ENCODE peak calls at places on chromosomes 2 and 18, in five cellular contexts. R is CD8-positive, alpha-beta memory T cell; E is vagina; H is stomach; N is endothelial cell of umbilical vein. T is an unnamed sample. For H3K4me1, the result is how much of the 10 kb centered on the place peaks cover.

GRCh38 chr18:3891245-3891644 is 441.3 kb downstream of the TGIF1 start:
- DNase-seq in R (no peak), E (no peak), H (no peak), N (no peak), T (no peak)

GRCh38 chr2:184596819-184597411 is 1.4 kb upstream of the ZNF804A start:
- DNase-seq in R (no peak), E (no peak), H (no peak), N (peak), T (no peak)

GRCh38 chr2:229714080-229714735 is at the start of gene DNER:
- DNase-seq in R (no peak), E (no peak), H (peak), N (no peak), T (peak)

GRCh38 chr2:28103611-28104010 is 213.1 kb downstream of the BABAM2 start:
- DNase-seq in R (no peak), E (no peak), H (no peak), N (no peak), T (no peak)

GRCh38 chr18:7737483-7737882 is 170.4 kb downstream of the PTPRM start:
- DNase-seq in R (no peak), E (no peak), H (peak), N (no peak), T (no peak)

GRCh38 chr18:12462242-12462641 is 54.5 kb downstream of the PRELID3A start:
- DNase-seq in R (no peak), E (no peak), H (no peak), N (no peak), T (no peak)

GRCh38 chr2:96100893-96101304 is 15.5 kb downstream of the ADRA2B start:
- DNase-seq in R (no peak), E (no peak), H (peak), N (no peak), T (no peak)

GRCh38 chr2:69958480-69958879 is 3.0 kb downstream of the ASPRV1 start:
- DNase-seq in R (no peak), E (no peak), H (peak), N (no peak), T (no peak)

GRCh38 chr2:191304939-191305875 is 60.0 kb downstream of the MYO1B start:
- DNase-seq in R (no peak), E (no peak), H (no peak), N (peak), T (no peak)

GRCh38 chr2:675051-675450 is 2.2 kb downstream of the TMEM18 start:
- DNase-seq in R (no peak), E (no peak), H (no peak), N (no peak), T (no peak)

GRCh38 chr2:122031544-122032263 is 276.3 kb downstream of the TSN start:
- DNase-seq in R (no peak), E (no peak), H (no peak), N (no peak), T (peak)

GRCh38 chr2:39216495-39217191 is 27.1 kb downstream of the CDKL4 start:
- DNase-seq in R (peak), E (no peak), H (peak), N (no peak), T (no peak)

GRCh38 chr2:25251032-25251460 is 82.7 kb upstream of the POMC start:
- DNase-seq in R (no peak), E (no peak), H (no peak), N (no peak), T (no peak)

DNA sequence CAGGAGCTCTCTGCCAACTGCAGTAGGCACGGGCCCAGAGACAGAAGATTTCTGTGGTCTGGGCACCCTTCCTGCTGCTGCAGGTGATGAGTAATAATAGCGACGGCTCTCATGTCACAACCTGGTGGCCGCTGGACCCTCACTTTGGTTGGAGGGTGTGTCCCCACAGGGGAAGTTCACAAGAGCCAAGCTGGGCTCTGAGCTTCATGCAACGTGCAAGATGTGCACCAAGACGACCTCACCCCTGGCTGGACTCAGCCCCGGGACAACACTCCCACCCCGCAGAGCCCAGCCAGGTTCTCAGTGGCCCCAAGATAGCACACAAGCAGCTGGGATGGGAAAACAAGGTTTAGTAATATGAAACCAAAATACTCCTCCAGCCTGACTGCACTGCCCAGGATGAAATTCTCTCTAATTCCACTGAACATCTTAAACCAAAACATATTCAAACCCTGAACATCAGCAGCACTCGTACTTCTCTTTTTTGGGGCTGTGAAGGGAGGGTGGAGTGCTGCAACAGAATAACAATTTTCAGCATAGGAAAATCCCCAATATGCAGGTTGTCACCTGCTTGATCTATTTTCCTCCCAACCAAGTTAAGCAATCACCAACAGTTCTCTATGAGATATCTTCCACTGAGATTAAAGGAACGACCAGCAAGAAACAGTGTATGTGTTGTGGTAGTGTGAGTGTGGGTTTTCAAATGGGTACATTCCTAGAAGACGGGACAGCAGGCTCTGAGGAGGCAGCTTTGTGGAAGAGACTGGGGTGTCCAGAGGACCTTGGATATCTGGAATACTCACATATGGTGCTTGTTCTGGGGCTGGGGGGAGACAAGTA is 26.5 kb downstream of the BCL2 start:
- DNase-seq in R (no peak), E (no peak), H (no peak), N (no peak), T (no peak)
- H3K4me1 ChIP-seq in R (half or more), E (under half), H (half or more), N (under half), T (under half)

GRCh38 chr2:201122276-201122675 is 6.3 kb downstream of the CFLAR start:
- DNase-seq in R (no peak), E (no peak), H (no peak), N (no peak), T (no peak)
- H3K4me1 ChIP-seq in R (half or more), E (half or more), H (half or more), N (half or more), T (under half)

GRCh38 chr2:177400337-177400923 is 7.9 kb downstream of the AGPS start:
- DNase-seq in R (no peak), E (no peak), H (no peak), N (no peak), T (no peak)
- H3K4me1 ChIP-seq in R (under half), E (under half), H (half or more), N (half or more), T (under half)

DNA sequence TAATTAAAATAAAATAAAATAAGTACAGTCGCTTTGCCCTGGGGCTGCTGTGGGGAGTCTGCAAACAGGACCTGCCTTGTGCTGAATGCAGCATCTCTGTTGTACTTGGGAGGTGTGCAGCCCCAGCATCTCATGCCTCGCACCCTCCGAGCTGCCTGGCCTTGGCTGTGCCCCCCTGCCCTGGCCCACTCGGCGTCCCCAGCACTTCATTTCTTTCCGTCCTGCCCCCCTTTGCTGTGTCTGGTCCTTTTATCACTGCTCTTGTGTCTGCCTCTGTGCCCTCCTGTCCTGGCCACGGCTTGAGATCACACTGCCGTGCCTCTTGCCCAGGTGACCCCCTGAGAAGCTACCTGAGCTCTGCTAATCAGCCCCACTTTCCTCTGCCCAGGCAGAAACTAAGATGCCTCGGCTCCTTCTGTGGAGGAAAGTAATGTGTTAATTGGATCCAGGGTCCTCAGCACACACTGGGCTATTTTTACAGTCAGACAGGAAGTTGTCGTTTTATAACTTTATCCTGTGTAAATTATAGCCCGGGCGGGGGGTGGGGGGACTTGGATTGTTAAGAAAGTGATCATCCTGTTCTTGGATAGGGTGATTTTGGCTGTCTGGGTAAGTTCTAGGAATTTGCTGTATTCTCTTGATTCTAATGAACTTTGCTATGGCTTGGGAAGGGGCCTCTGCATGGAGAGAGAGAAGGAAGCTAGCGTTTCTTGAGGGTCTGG is 69.4 kb downstream of the AGAP1 start:
- DNase-seq in R (no peak), E (no peak), H (no peak), N (peak), T (peak)
- H3K4me1 ChIP-seq in R (under half), E (under half), H (under half), N (under half), T (under half)

DNA sequence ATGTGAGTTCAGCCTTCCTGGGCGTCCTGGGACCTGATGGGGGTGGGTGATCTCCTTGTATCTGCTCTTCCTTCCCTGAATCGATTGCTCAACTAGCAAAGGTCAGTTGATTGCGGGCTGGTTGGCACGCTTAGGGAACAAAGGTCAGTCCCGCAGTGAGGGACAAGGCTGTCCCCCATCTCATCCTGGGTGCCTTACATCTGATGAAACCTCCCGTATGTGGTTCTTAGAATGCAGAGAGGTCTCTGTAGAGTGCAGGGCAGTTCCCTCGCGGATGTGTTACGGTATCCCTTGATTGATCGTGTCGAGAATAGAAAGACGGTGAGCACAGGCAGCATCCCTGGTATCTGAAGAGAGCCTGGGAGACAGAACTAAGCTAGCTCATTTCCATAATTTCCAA is 56.4 kb upstream of the RBM44 start:
- DNase-seq in R (no peak), E (no peak), H (no peak), N (no peak), T (no peak)
- H3K4me1 ChIP-seq in R (under half), E (half or more), H (half or more), N (under half), T (under half)

GRCh38 chr2:136051001-136051724 is 65.7 kb upstream of the DARS1 start:
- DNase-seq in R (no peak), E (no peak), H (no peak), N (no peak), T (no peak)
- H3K4me1 ChIP-seq in R (half or more), E (under half), H (under half), N (under half), T (under half)

DNA sequence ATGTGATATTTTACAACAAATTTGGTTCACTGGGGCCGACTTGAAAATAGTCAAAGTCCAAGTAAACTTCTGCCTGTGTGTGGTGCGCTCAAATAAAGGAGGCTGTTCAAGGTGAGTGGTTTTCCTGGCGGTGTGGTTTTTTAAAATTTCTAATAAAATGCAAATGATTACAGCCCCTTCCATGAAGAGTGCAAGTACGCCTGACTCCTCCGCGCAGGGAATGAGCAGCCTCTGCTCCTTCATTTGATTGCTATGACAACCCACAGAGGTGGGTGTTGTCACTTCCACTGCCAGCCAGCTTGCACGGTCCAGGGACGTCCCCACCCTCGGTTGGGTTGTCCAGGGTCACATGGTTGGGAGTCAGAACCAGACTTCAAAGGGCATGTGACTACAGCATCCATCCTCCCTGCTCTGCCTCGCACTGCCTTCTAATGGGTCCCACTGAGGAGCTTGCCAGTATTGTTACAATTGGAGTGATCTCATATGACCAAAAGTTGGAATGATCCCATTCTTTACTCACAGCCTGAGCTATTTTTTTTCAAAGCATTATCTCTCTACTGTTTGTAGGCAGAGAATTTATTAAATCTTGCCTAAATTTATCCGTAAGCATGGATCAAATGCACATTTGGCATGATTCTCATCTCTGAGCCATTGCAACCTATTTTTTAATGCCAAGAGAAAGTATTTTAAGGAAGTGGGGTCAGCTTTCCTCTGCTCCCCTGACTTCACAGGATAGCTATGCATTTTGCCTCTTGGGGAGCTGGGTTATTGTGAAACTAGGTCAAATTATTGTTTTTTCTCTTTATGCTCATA is 121.3 kb downstream of the AGAP1 start:
- DNase-seq in R (no peak), E (no peak), H (no peak), N (peak), T (no peak)
- H3K4me1 ChIP-seq in R (under half), E (under half), H (under half), N (under half), T (under half)

GRCh38 chr2:188158337-188159100 is 133.2 kb upstream of the GULP1 start:
- DNase-seq in R (no peak), E (no peak), H (no peak), N (no peak), T (no peak)

DNA sequence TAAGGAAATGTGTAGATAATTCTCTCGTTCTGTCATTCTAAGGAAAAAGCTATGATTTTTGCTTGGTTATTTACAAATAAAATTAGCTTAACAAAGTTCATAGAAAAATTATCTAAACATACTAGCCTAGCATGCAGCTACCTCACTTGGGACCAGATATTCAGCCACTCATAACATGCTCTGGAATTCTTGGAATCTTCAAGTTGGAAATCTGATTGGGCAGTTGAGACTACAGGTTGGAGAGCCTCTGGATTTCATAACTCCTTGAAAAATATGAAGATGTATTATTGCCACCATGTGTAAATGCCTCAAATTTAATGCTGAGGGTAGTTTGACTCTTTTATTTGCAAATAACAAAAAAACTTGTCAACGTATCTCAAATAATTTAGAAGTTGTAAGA is 132.2 kb upstream of the GULP1 start:
- DNase-seq in R (no peak), E (no peak), H (no peak), N (no peak), T (no peak)
- H3K4me1 ChIP-seq in R (under half), E (under half), H (under half), N (under half), T (under half)

T was measured in BE2C.